ENCODE peak calls at places on chromosomes 16 and 17, in nine cellular contexts. W, C, T, R, L, P, N, F and E are unnamed samples.

GRCh38 chr16:72995151-72995881 is 52.6 kb downstream of the ZFHX3 start:
- DNase-seq in W (no peak), C (no peak), T (no peak), R (no peak), L (no peak), P (no peak), N (no peak), F (no peak), E (no peak)

GRCh38 chr16:84484579-84485254 is 19.7 kb downstream of the MEAK7 start:
- DNase-seq in W (peak), C (peak), T (peak), R (no peak), L (no peak), P (no peak), N (no peak), F (no peak), E (no peak)

GRCh38 chr16:56938664-56939513 is 6.9 kb downstream of the HERPUD1 start:
- DNase-seq in W (no peak), C (no peak), T (no peak), R (no peak), L (no peak), P (no peak), N (peak), F (no peak), E (no peak)

GRCh38 chr17:66115246-66115645 is 76.7 kb downstream of the CEP112 start:
- DNase-seq in W (peak), C (no peak), T (no peak), R (no peak), L (no peak), P (no peak), N (no peak), F (no peak), E (no peak)

GRCh38 chr17:39018267-39019134 is 51.3 kb upstream of the FBXO47 start:
- DNase-seq in W (no peak), C (no peak), T (no peak), R (no peak), L (no peak), P (no peak), N (no peak), F (no peak), E (no peak)

GRCh38 chr17:40065771-40066510 is 3.2 kb downstream of the THRA start:
- DNase-seq in W (no peak), C (no peak), T (no peak), R (no peak), L (no peak), P (no peak), N (no peak), F (no peak), E (no peak)

GRCh38 chr16:86430814-86431213 is 79.5 kb upstream of the FOXF1 start:
- DNase-seq in W (no peak), C (no peak), T (no peak), R (no peak), L (no peak), P (no peak), N (no peak), F (no peak), E (no peak)

GRCh38 chr17:35117984-35118383 is 1.7 kb downstream of the RAD51D start:
- DNase-seq in W (peak), C (no peak), T (no peak), R (no peak), L (no peak), P (no peak), N (no peak), F (no peak), E (no peak)

GRCh38 chr16:58456193-58456592 is 43.8 kb upstream of the NDRG4 start:
- DNase-seq in W (no peak), C (no peak), T (no peak), R (no peak), L (no peak), P (no peak), N (no peak), F (no peak), E (no peak)